ENCODE peak calls at places on chromosomes 7 and 10, in seven cellular contexts. One of them, this sample, is unnamed.
A peak's percentile ranks its signal among the peaks of the same experiment; 100 is the strongest.

GRCh38 chr10:91201213-91201996 is 19.1 kb upstream of the PCGF5 start:
- DNase-seq in H1: no peak
- DNase-seq in HepG2: no peak
- DNase-seq in GM12878: peak; percentile 68
- DNase-seq in SK-N-SH: no peak
- DNase-seq in GM12891: no peak
- DNase-seq in K562: no peak
- DNase-seq in this sample: no peak

GRCh38 chr7:157630301-157630853 is 293.6 kb downstream of the DNAJB6 start:
- DNase-seq in HepG2: no peak
- DNase-seq in GM12891: no peak
- DNase-seq in K562: no peak
- DNase-seq in SK-N-SH: no peak
- DNase-seq in GM12878: no peak
- DNase-seq in H1: no peak
- DNase-seq in this sample: no peak

GRCh38 chr10:124064158-124064603 is 29.2 kb downstream of the CHST15 start:
- DNase-seq in GM12891: no peak
- DNase-seq in H1: no peak
- DNase-seq in GM12878: no peak
- DNase-seq in HepG2: peak; percentile 78
- DNase-seq in SK-N-SH: no peak
- DNase-seq in K562: no peak
- DNase-seq in this sample: no peak

GRCh38 chr10:18400911-18401260 is 250.5 kb downstream of the NSUN6 start:
- DNase-seq in H1: peak; percentile 61
- DNase-seq in HepG2: no peak
- DNase-seq in K562: no peak
- DNase-seq in GM12891: no peak
- DNase-seq in SK-N-SH: peak; percentile 47
- DNase-seq in GM12878: no peak
- DNase-seq in this sample: no peak

GRCh38 chr10:124717911-124718734 is 26.1 kb downstream of the FAM53B start:
- DNase-seq in GM12878: peak; percentile 95
- DNase-seq in HepG2: no peak
- DNase-seq in GM12891: peak; percentile 48
- DNase-seq in K562: peak; percentile 85
- DNase-seq in SK-N-SH: no peak
- DNase-seq in H1: no peak
- DNase-seq in this sample: no peak

GRCh38 chr10:1004294-1004693 is 16.1 kb downstream of the GTPBP4 start:
- DNase-seq in SK-N-SH: no peak
- DNase-seq in GM12878: no peak
- DNase-seq in GM12891: no peak
- DNase-seq in HepG2: no peak
- DNase-seq in K562: no peak
- DNase-seq in H1: no peak
- DNase-seq in this sample: no peak

GRCh38 chr7:44184221-44184873 is 4.9 kb downstream of the GCK start:
- DNase-seq in HepG2: no peak
- DNase-seq in SK-N-SH: no peak
- DNase-seq in GM12891: no peak
- DNase-seq in H1: no peak
- DNase-seq in K562: peak; percentile 25
- DNase-seq in GM12878: no peak
- DNase-seq in this sample: no peak

GRCh38 chr7:90312745-90313144 is 8.4 kb downstream of the FAM237B start:
- DNase-seq in HepG2: peak; percentile 6
- DNase-seq in H1: no peak
- DNase-seq in K562: peak; percentile 11
- DNase-seq in SK-N-SH: no peak
- DNase-seq in GM12878: no peak
- DNase-seq in GM12891: no peak
- DNase-seq in this sample: no peak

GRCh38 chr7:103605640-103606039 is 159.6 kb upstream of the SLC26A5 start:
- DNase-seq in GM12891: no peak
- DNase-seq in GM12878: no peak
- DNase-seq in K562: no peak
- DNase-seq in H1: no peak
- DNase-seq in SK-N-SH: peak; percentile 3
- DNase-seq in HepG2: no peak
- DNase-seq in this sample: no peak

GRCh38 chr7:85595639-85596268 is 408.9 kb upstream of the SEMA3D start:
- DNase-seq in GM12878: no peak
- DNase-seq in K562: no peak
- DNase-seq in GM12891: no peak
- DNase-seq in SK-N-SH: no peak
- DNase-seq in HepG2: no peak
- DNase-seq in H1: no peak
- DNase-seq in this sample: no peak

GRCh38 chr10:31749981-31750850 is 178.4 kb downstream of the ARHGAP12 start:
- DNase-seq in HepG2: no peak
- DNase-seq in SK-N-SH: peak; percentile 84
- DNase-seq in GM12891: no peak
- DNase-seq in H1: no peak
- DNase-seq in K562: no peak
- DNase-seq in GM12878: no peak
- DNase-seq in this sample: no peak

GRCh38 chr7:101952355-101953247 is 135.2 kb downstream of the CUX1 start:
- DNase-seq in K562: peak; percentile 34
- DNase-seq in GM12891: no peak
- DNase-seq in SK-N-SH: no peak
- DNase-seq in GM12878: no peak
- DNase-seq in HepG2: no peak
- DNase-seq in H1: no peak
- DNase-seq in this sample: no peak

GRCh38 chr10:82742478-82742877 is 867.5 kb downstream of the NRG3 start:
- DNase-seq in SK-N-SH: no peak
- DNase-seq in K562: no peak
- DNase-seq in H1: no peak
- DNase-seq in HepG2: no peak
- DNase-seq in GM12891: no peak
- DNase-seq in GM12878: no peak
- DNase-seq in this sample: no peak

GRCh38 chr7:73707045-73707631 is 12.3 kb downstream of the STX1A start:
- DNase-seq in GM12878: no peak
- DNase-seq in H1: peak; percentile 49
- DNase-seq in SK-N-SH: peak; percentile 66
- DNase-seq in K562: no peak
- DNase-seq in GM12891: no peak
- DNase-seq in HepG2: no peak
- DNase-seq in this sample: no peak

GRCh38 chr7:81284576-81284975 is 365.7 kb upstream of the SEMA3C start:
- DNase-seq in GM12891: no peak
- DNase-seq in H1: no peak
- DNase-seq in K562: no peak
- DNase-seq in HepG2: no peak
- DNase-seq in GM12878: no peak
- DNase-seq in SK-N-SH: no peak
- DNase-seq in this sample: no peak

GRCh38 chr10:14684363-14684762 is 90.3 kb downstream of the FAM107B start:
- DNase-seq in GM12878: no peak
- DNase-seq in HepG2: no peak
- DNase-seq in SK-N-SH: no peak
- DNase-seq in K562: no peak
- DNase-seq in GM12891: no peak
- DNase-seq in H1: no peak
- DNase-seq in this sample: no peak

GRCh38 chr10:22374489-22375126 is 29.3 kb downstream of the SPAG6 start:
- DNase-seq in H1: no peak
- DNase-seq in SK-N-SH: no peak
- DNase-seq in K562: no peak
- DNase-seq in GM12878: no peak
- DNase-seq in GM12891: no peak
- DNase-seq in HepG2: no peak
- DNase-seq in this sample: no peak

GRCh38 chr7:1344421-1344820 is 111.7 kb downstream of the UNCX start:
- DNase-seq in GM12878: no peak
- DNase-seq in HepG2: no peak
- DNase-seq in H1: no peak
- DNase-seq in SK-N-SH: no peak
- DNase-seq in GM12891: no peak
- DNase-seq in K562: no peak
- DNase-seq in this sample: no peak

GRCh38 chr10:17808971-17809841 is at the start of gene MRC1:
- DNase-seq in SK-N-SH: no peak
- DNase-seq in K562: no peak
- DNase-seq in H1: no peak
- DNase-seq in GM12891: no peak
- DNase-seq in GM12878: no peak
- DNase-seq in HepG2: no peak
- DNase-seq in this sample: no peak

GRCh38 chr7:51034531-51035264 is 252.0 kb upstream of the GRB10 start:
- DNase-seq in H1: no peak
- DNase-seq in SK-N-SH: no peak
- DNase-seq in GM12891: no peak
- DNase-seq in GM12878: no peak
- DNase-seq in K562: no peak
- DNase-seq in HepG2: no peak
- DNase-seq in this sample: no peak

GRCh38 chr10:16690417-16690816 is 126.8 kb downstream of the RSU1 start:
- DNase-seq in GM12878: no peak
- DNase-seq in K562: no peak
- DNase-seq in SK-N-SH: no peak
- DNase-seq in H1: no peak
- DNase-seq in HepG2: no peak
- DNase-seq in GM12891: no peak
- DNase-seq in this sample: no peak

GRCh38 chr7:119964640-119965542 is 308.1 kb upstream of the KCND2 start:
- DNase-seq in GM12891: no peak
- DNase-seq in K562: peak; percentile 68
- DNase-seq in HepG2: no peak
- DNase-seq in GM12878: no peak
- DNase-seq in H1: no peak
- DNase-seq in SK-N-SH: no peak
- DNase-seq in this sample: no peak

GRCh38 chr10:37101261-37101660 is 24.1 kb upstream of the ANKRD30A start:
- DNase-seq in SK-N-SH: no peak
- DNase-seq in HepG2: no peak
- DNase-seq in GM12891: no peak
- DNase-seq in GM12878: no peak
- DNase-seq in K562: no peak
- DNase-seq in H1: no peak
- DNase-seq in this sample: no peak

GRCh38 chr10:4569132-4569531 is 256.9 kb upstream of the AKR1E2 start:
- DNase-seq in H1: no peak
- DNase-seq in GM12891: no peak
- DNase-seq in SK-N-SH: no peak
- DNase-seq in HepG2: no peak
- DNase-seq in GM12878: no peak
- DNase-seq in K562: no peak
- DNase-seq in this sample: no peak

GRCh38 chr10:128009768-128010167 is 102.9 kb downstream of the PTPRE start:
- DNase-seq in H1: no peak
- DNase-seq in K562: no peak
- DNase-seq in GM12878: no peak
- DNase-seq in HepG2: no peak
- DNase-seq in GM12891: no peak
- DNase-seq in SK-N-SH: no peak
- DNase-seq in this sample: no peak

GRCh38 chr10:128008521-128009250 is 101.8 kb downstream of the PTPRE start:
- DNase-seq in K562: no peak
- DNase-seq in GM12891: no peak
- DNase-seq in HepG2: no peak
- DNase-seq in GM12878: no peak
- DNase-seq in H1: no peak
- DNase-seq in SK-N-SH: no peak
- DNase-seq in this sample: no peak

GRCh38 chr10:128007971-128008370 is 101.1 kb downstream of the PTPRE start:
- DNase-seq in SK-N-SH: no peak
- DNase-seq in GM12878: no peak
- DNase-seq in GM12891: no peak
- DNase-seq in K562: no peak
- DNase-seq in H1: no peak
- DNase-seq in HepG2: no peak
- DNase-seq in this sample: no peak

GRCh38 chr10:128011059-128011979 is 104.4 kb downstream of the PTPRE start:
- DNase-seq in K562: peak; percentile 72
- DNase-seq in GM12878: peak; percentile 19
- DNase-seq in SK-N-SH: peak; percentile 95
- DNase-seq in GM12891: peak; percentile 82
- DNase-seq in HepG2: peak; percentile 43
- DNase-seq in H1: peak; percentile 98
- DNase-seq in this sample: peak; percentile 81

GRCh38 chr10:128009357-128009756 is 102.5 kb downstream of the PTPRE start:
- DNase-seq in GM12878: no peak
- DNase-seq in SK-N-SH: no peak
- DNase-seq in GM12891: no peak
- DNase-seq in HepG2: no peak
- DNase-seq in H1: no peak
- DNase-seq in K562: no peak
- DNase-seq in this sample: no peak
- TF ChIP-seq TAF1 in GM12878: no peak
- TF ChIP-seq TAF1 in SK-N-SH: no peak
- TF ChIP-seq TAF1 in GM12891: no peak
- TF ChIP-seq TAF1 in HepG2: no peak
- TF ChIP-seq TAF1 in H1: no peak
- TF ChIP-seq TAF1 in K562: no peak
- TF ChIP-seq TAF1 in this sample: no peak

GRCh38 chr7:26156454-26157365 is 4.7 kb downstream of the NFE2L3 start:
- DNase-seq in GM12891: no peak
- DNase-seq in GM12878: peak; percentile 84
- DNase-seq in H1: no peak
- DNase-seq in HepG2: peak; percentile 81
- DNase-seq in K562: peak; percentile 51
- DNase-seq in SK-N-SH: no peak
- DNase-seq in this sample: no peak
- TF ChIP-seq TAF1 in GM12891: no peak
- TF ChIP-seq TAF1 in GM12878: no peak
- TF ChIP-seq TAF1 in H1: no peak
- TF ChIP-seq TAF1 in HepG2: no peak
- TF ChIP-seq TAF1 in K562: no peak
- TF ChIP-seq TAF1 in SK-N-SH: no peak
- TF ChIP-seq TAF1 in this sample: no peak

GRCh38 chr7:42770106-42770505 is 141.8 kb downstream of the C7orf25 start:
- DNase-seq in GM12878: no peak
- DNase-seq in HepG2: no peak
- DNase-seq in GM12891: no peak
- DNase-seq in H1: no peak
- DNase-seq in K562: no peak
- DNase-seq in SK-N-SH: no peak
- DNase-seq in this sample: no peak
- TF ChIP-seq TAF1 in GM12878: no peak
- TF ChIP-seq TAF1 in HepG2: no peak
- TF ChIP-seq TAF1 in GM12891: no peak
- TF ChIP-seq TAF1 in H1: no peak
- TF ChIP-seq TAF1 in K562: no peak
- TF ChIP-seq TAF1 in SK-N-SH: no peak
- TF ChIP-seq TAF1 in this sample: no peak

GRCh38 chr10:112429147-112429546 is 17.6 kb downstream of the ZDHHC6 start:
- DNase-seq in SK-N-SH: no peak
- DNase-seq in GM12891: no peak
- DNase-seq in H1: no peak
- DNase-seq in HepG2: no peak
- DNase-seq in K562: no peak
- DNase-seq in GM12878: no peak
- DNase-seq in this sample: no peak

GRCh38 chr10:112429654-112430230 is 17.0 kb downstream of the ZDHHC6 start:
- DNase-seq in GM12891: no peak
- DNase-seq in K562: no peak
- DNase-seq in SK-N-SH: no peak
- DNase-seq in H1: no peak
- DNase-seq in GM12878: no peak
- DNase-seq in HepG2: no peak
- DNase-seq in this sample: no peak

GRCh38 chr10:112435013-112435619 is 11.6 kb downstream of the ZDHHC6 start:
- DNase-seq in K562: peak; percentile 24
- DNase-seq in GM12878: no peak
- DNase-seq in GM12891: no peak
- DNase-seq in HepG2: peak; percentile 52
- DNase-seq in H1: no peak
- DNase-seq in SK-N-SH: no peak
- DNase-seq in this sample: no peak
- TF ChIP-seq TAF1 in K562: no peak
- TF ChIP-seq TAF1 in GM12878: no peak
- TF ChIP-seq TAF1 in GM12891: no peak
- TF ChIP-seq TAF1 in HepG2: no peak
- TF ChIP-seq TAF1 in H1: no peak
- TF ChIP-seq TAF1 in SK-N-SH: no peak
- TF ChIP-seq TAF1 in this sample: no peak

This sample was measured in GM12892.